ENCODE peak calls at places on chromosomes 7 and 10, in six cellular contexts. U, L, B, F, W and M are unnamed samples.

GRCh38 chr10:73785721-73786511 is 510 bp downstream of the ZSWIM8 start:
- DNase-seq in U (peak), L (no peak), B (peak), F (no peak), W (no peak), M (peak)

GRCh38 chr10:79375321-79376077 is 28.2 kb downstream of the PPIF start:
- DNase-seq in U (no peak), L (peak), B (no peak), F (peak), W (no peak), M (peak)

GRCh38 chr10:15168296-15168780 is at the start of gene NMT2:
- DNase-seq in U (peak), L (no peak), B (peak), F (peak), W (no peak), M (peak)

GRCh38 chr7:115910541-115911164 is 119.9 kb downstream of the TFEC start:
- DNase-seq in U (peak), L (peak), B (no peak), F (peak), W (no peak), M (peak)

GRCh38 chr7:121133444-121133843 is 144.9 kb downstream of the CPED1 start:
- DNase-seq in U (no peak), L (no peak), B (no peak), F (no peak), W (no peak), M (no peak)

GRCh38 chr10:71608863-71609768 is 110.5 kb downstream of the C10orf105 start:
- DNase-seq in U (peak), L (peak), B (peak), F (peak), W (no peak), M (peak)

GRCh38 chr10:13839430-13839986 is 252.7 kb downstream of the PRPF18 start:
- DNase-seq in U (peak), L (peak), B (no peak), F (no peak), W (no peak), M (no peak)

GRCh38 chr7:18257711-18258110 is 230.1 kb upstream of the PRPS1L1 start:
- DNase-seq in U (peak), L (no peak), B (no peak), F (no peak), W (no peak), M (no peak)

GRCh38 chr7:125090596-125090995 is 161.0 kb upstream of the POT1 start:
- DNase-seq in U (peak), L (no peak), B (no peak), F (no peak), W (no peak), M (no peak)

GRCh38 chr7:109377076-109377884 is 807.6 kb downstream of the DNAJB9 start:
- DNase-seq in U (no peak), L (no peak), B (no peak), F (no peak), W (no peak), M (no peak)

GRCh38 chr7:124276005-124276606 is 243.2 kb upstream of the TMEM229A start:
- DNase-seq in U (peak), L (peak), B (peak), F (peak), W (no peak), M (peak)

GRCh38 chr10:26776258-26776657 is 78.8 kb downstream of the PDSS1 start:
- DNase-seq in U (no peak), L (no peak), B (no peak), F (no peak), W (no peak), M (no peak)

GRCh38 chr10:3090388-3090787 is 23.0 kb downstream of the PFKP start:
- DNase-seq in U (no peak), L (peak), B (no peak), F (no peak), W (no peak), M (no peak)

GRCh38 chr10:35643151-35643975 is 1.3 kb upstream of the FZD8 start:
- DNase-seq in U (peak), L (peak), B (peak), F (no peak), W (no peak), M (peak)

GRCh38 chr10:112236486-112236885 is 46.7 kb upstream of the TECTB start:
- DNase-seq in U (no peak), L (no peak), B (no peak), F (no peak), W (no peak), M (no peak)

GRCh38 chr10:103661198-103661950 is 167.9 kb downstream of the NEURL1 start:
- DNase-seq in U (no peak), L (no peak), B (no peak), F (peak), W (no peak), M (peak)

GRCh38 chr7:73515184-73515583 is 6.9 kb downstream of the BAZ1B start:
- DNase-seq in U (no peak), L (peak), B (no peak), F (no peak), W (no peak), M (peak)

GRCh38 chr7:50793115-50793946 is 10.6 kb upstream of the GRB10 start:
- DNase-seq in U (peak), L (peak), B (peak), F (no peak), W (no peak), M (peak)

GRCh38 chr7:55438765-55439525 is 73.8 kb downstream of the LANCL2 start:
- DNase-seq in U (peak), L (no peak), B (no peak), F (no peak), W (no peak), M (no peak)

GRCh38 chr10:98340261-98340675 is 72.3 kb upstream of the LOXL4 start:
- DNase-seq in U (no peak), L (no peak), B (no peak), F (no peak), W (peak), M (no peak)

GRCh38 chr7:49791089-49791741 is 17.8 kb downstream of the VWC2 start:
- DNase-seq in U (no peak), L (peak), B (no peak), F (peak), W (no peak), M (peak)

GRCh38 chr7:8973601-8974000 is 540.2 kb downstream of the NXPH1 start:
- DNase-seq in U (no peak), L (no peak), B (no peak), F (no peak), W (no peak), M (no peak)

GRCh38 chr7:81064446-81064845 is 145.6 kb upstream of the SEMA3C start:
- DNase-seq in U (no peak), L (no peak), B (no peak), F (no peak), W (no peak), M (no peak)

GRCh38 chr10:61617180-61617579 is 45.5 kb upstream of the CABCOCO1 start:
- DNase-seq in U (no peak), L (no peak), B (no peak), F (no peak), W (no peak), M (no peak)

GRCh38 chr10:109411897-109412296 is 511.4 kb downstream of the XPNPEP1 start:
- DNase-seq in U (no peak), L (peak), B (no peak), F (peak), W (no peak), M (no peak)
- TF ChIP-seq MYC in U (no peak), L (no peak), B (no peak), F (no peak), W (no peak), M (no peak)

GRCh38 chr7:6227294-6227846 is 45.1 kb downstream of the CYTH3 start:
- DNase-seq in U (no peak), L (no peak), B (no peak), F (no peak), W (no peak), M (no peak)
- TF ChIP-seq MYC in U (no peak), L (no peak), B (no peak), F (no peak), W (no peak), M (no peak)

DNA sequence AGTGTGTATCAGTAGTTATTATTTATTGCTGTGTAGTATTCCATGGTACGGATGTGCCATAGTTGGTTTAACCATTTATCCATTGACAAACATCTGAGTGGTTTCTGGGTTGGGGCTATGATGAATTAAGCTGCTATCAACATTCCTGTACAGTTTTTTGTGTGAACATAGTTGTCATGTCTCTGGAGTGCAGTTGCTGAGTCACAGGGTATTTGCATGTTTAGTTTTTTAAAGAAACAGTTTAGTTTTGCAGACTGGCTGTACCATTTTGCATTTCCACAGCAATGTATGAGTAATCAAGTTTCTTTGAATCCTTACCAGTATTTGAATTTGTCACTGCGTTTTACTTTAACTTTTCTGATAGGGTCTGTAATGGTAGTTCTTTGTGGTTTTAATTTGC is 516.7 kb upstream of the CELF2 start:
- DNase-seq in U (no peak), L (no peak), B (no peak), F (no peak), W (no peak), M (no peak)
- TF ChIP-seq MYC in U (no peak), L (no peak), B (no peak), F (no peak), W (no peak), M (no peak)

GRCh38 chr10:127740596-127740995 is 3.6 kb downstream of the FOXI2 start:
- DNase-seq in U (no peak), L (no peak), B (no peak), F (no peak), W (no peak), M (no peak)
- TF ChIP-seq MYC in U (no peak), L (no peak), B (no peak), F (no peak), W (no peak), M (no peak)

GRCh38 chr10:84613336-84614021 is 285.1 kb downstream of the CCSER2 start:
- DNase-seq in U (no peak), L (peak), B (peak), F (peak), W (no peak), M (peak)
- TF ChIP-seq MYC in U (no peak), L (no peak), B (no peak), F (no peak), W (no peak), M (no peak)